ENCODE peak calls at places on chromosomes 2 and 18, in five cellular contexts. Z is spleen, W is transverse colon, I is HCT116, T is tibial nerve. Y is an unnamed sample. For H3K4me1 and H3K36me3, the result is how much of the 10 kb centered on the place peaks cover.

GRCh38 chr2:31523871-31524492 is 56.8 kb downstream of the SRD5A2 start:
- DNase-seq in Z (no peak), W (peak), I (peak), T (no peak), Y (no peak)

GRCh38 chr2:72027426-72028161 is 120.1 kb downstream of the CYP26B1 start:
- DNase-seq in Z (peak), W (no peak), I (no peak), T (no peak), Y (no peak)

GRCh38 chr2:207944334-207944733 is 81.0 kb downstream of the PLEKHM3 start:
- DNase-seq in Z (no peak), W (no peak), I (no peak), T (no peak), Y (no peak)

GRCh38 chr2:72035518-72036172 is 112.0 kb downstream of the CYP26B1 start:
- DNase-seq in Z (peak), W (no peak), I (no peak), T (no peak), Y (no peak)

GRCh38 chr2:180208841-180209240 is 201.7 kb upstream of the CWC22 start:
- DNase-seq in Z (no peak), W (no peak), I (no peak), T (no peak), Y (no peak)

GRCh38 chr18:5546660-5547059 is 2.9 kb upstream of the EPB41L3 start:
- DNase-seq in Z (no peak), W (no peak), I (no peak), T (no peak), Y (no peak)

GRCh38 chr2:158202151-158202778 is 100.6 kb downstream of the UPP2 start:
- DNase-seq in Z (no peak), W (no peak), I (no peak), T (no peak), Y (no peak)

GRCh38 chr2:136407952-136408318 is 290.0 kb upstream of the CXCR4 start:
- DNase-seq in Z (no peak), W (no peak), I (no peak), T (no peak), Y (no peak)

GRCh38 chr2:31828891-31829290 is 181.9 kb downstream of the MEMO1 start:
- DNase-seq in Z (no peak), W (no peak), I (no peak), T (no peak), Y (no peak)

GRCh38 chr2:33077841-33078240 is 131.1 kb downstream of the LTBP1 start:
- DNase-seq in Z (no peak), W (no peak), I (no peak), T (no peak), Y (no peak)

GRCh38 chr18:50410894-50411293 is 36.0 kb downstream of the SKA1 start:
- DNase-seq in Z (no peak), W (no peak), I (no peak), T (no peak), Y (no peak)

GRCh38 chr2:120013569-120014223 is 819 bp downstream of the EPB41L5 start:
- DNase-seq in Z (no peak), W (peak), I (peak), T (no peak), Y (no peak)

GRCh38 chr2:43075054-43075593 is 151.3 kb downstream of the ZFP36L2 start:
- DNase-seq in Z (peak), W (peak), I (no peak), T (peak), Y (no peak)

GRCh38 chr2:95031726-95032116 is 6.2 kb downstream of the MAL start:
- DNase-seq in Z (no peak), W (no peak), I (no peak), T (no peak), Y (no peak)

GRCh38 chr2:97741686-97742085 is 28.3 kb downstream of the ZAP70 start:
- DNase-seq in Z (no peak), W (no peak), I (no peak), T (no peak), Y (no peak)

GRCh38 chr2:196247979-196248286 is 76.6 kb upstream of the STK17B start:
- DNase-seq in Z (no peak), W (no peak), I (no peak), T (no peak), Y (no peak)

GRCh38 chr18:21383031-21383430 is 141.0 kb downstream of the GREB1L start:
- DNase-seq in Z (no peak), W (no peak), I (no peak), T (no peak), Y (no peak)

DNA sequence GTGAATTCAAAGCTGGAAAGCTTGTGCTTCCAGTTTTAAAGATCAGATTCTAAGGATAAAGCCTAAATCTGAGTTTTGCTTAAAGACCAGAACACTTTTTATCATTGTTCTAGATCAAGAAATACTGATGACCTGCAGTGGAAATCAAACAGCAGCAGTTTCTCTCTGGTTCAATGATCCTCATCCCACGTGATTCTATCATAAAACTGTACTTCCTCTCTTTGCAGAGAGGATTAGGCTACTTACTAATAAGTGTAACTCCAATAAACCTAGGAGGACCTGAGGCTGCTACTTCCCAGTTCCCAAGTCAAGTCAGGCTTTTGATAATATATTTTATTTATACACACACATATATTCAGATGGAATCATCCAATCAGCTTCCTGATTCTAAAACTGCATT is 81.9 kb downstream of the TCF4 start:
- DNase-seq in Z (no peak), W (no peak), I (no peak), T (no peak), Y (no peak)
- H3K4me1 ChIP-seq in Z (under half), W (under half), I (under half), T (under half), Y (under half)

DNA sequence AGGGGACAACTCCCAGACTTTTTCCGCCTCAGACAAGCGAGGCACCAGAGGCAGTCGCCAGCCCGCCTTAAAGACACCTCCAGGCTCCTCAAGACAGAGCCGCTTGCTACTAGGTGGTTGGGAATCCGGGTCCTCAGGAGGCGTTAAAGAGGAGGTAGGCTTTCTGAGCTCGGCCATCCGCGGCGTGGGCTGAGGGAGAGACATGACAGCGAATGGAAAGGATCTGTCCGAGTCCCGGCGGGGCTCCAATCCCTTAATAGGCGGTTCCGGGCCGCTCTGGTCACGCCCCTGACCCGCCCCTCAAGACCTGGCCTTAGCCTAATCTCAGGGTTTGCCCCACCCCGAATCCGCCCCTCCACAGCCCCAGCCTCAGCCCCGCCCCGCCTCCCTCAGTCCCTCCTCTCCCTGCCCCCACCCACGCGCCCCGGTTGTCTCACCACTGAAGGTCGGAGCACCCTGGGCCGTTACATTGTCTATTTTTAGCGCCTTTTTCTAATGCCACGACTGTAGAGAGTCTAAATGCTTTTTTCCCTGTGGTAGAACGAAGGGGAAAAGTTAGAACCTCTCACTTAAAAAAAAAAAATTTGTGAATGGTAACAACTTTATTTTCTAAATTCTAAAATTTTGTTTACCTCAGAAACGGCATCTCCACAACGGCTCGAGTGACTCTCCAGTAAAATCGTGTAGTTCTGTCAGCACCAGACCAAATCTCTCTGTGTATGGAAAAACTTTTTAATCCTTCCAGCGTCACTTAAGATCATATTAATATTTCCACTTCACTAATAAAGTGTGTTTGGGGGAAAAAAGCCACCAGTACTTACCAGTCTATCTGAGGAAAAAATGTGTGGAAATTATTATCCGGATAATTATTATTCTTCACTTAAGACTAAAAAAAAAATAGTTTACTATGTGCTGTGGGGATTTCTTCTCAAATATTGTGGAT is at the start of gene RAD51AP2:
- DNase-seq in Z (peak), W (peak), I (peak), T (peak), Y (no peak)
- TF ChIP-seq POLR2A in Z (no peak), W (no peak), I (no peak), T (no peak), Y (no peak)

GRCh38 chr2:68757081-68757480 is 22.5 kb downstream of the ARHGAP25 start:
- DNase-seq in Z (no peak), W (no peak), I (no peak), T (no peak), Y (no peak)
- H3K36me3 ChIP-seq in Z (under half), W (under half), I (under half), T (under half), Y (under half)

GRCh38 chr18:1710114-1710513 is 805.4 kb downstream of the ADCYAP1 start:
- DNase-seq in Z (no peak), W (no peak), I (no peak), T (no peak), Y (no peak)
- H3K4me1 ChIP-seq in Z (under half), W (under half), I (under half), T (under half), Y (under half)

DNA sequence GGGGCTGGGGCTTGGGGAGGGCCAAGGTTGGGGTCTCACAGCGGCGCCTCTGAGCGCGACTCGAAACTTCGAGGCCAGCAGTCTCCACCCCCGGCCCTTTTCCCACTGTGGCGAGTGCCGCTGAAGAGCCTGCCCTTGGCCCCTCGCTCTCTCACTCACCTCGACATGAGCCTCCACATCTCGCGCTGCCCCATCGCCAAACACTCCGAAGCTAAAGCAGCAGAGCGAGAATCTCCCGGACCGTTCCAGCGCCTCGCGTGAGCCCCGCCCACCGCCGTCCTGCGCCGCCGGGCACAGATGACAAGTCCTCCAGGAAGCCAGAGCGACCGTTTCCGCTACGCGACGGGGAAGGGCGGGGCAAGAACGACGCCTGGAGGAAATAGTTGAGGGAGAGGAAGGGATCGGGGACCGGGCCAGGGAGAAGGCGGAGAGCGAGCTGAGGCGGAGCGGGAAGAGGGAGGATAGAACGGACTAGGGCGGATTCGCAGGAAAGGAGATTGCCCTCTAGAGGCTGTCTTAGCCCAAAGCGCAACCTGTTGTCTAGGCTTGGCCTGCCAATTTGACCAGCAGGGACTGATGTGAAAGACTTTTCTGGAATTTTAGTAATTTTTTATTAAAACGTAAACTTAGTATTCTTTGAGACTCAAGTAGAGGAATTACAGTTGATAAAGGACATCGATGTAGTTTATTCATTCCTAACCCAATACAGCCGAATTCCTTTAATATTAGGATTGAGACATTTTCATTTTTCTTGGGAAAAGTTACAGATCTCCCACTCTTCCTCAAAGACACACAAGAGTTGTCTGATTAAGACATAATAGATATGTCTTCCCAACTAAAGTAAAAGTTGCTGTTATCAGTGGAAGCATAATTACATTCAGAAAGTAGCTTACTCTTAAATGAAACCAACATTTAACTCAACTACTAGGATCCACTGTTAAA is at the start of gene HIBCH:
- DNase-seq in Z (peak), W (peak), I (peak), T (peak), Y (peak)
- TF ChIP-seq POLR2A in Z (peak), W (peak), I (peak), T (peak), Y (peak)

GRCh38 chr2:86176583-86176982 is 18.7 kb downstream of the IMMT start:
- DNase-seq in Z (no peak), W (no peak), I (no peak), T (no peak), Y (no peak)
- H3K36me3 ChIP-seq in Z (under half), W (under half), I (under half), T (half or more), Y (half or more)

GRCh38 chr2:101309211-101309700 is 755 bp upstream of the RNF149 start:
- DNase-seq in Z (no peak), W (no peak), I (no peak), T (no peak), Y (no peak)
- H3K4me1 ChIP-seq in Z (half or more), W (under half), I (under half), T (under half), Y (under half)

GRCh38 chr18:62187543-62188378 is 706 bp downstream of the RELCH start:
- DNase-seq in Z (no peak), W (peak), I (no peak), T (peak), Y (no peak)

GRCh38 chr18:62182220-62182619 is 4.6 kb downstream of the PIGN start:
- DNase-seq in Z (no peak), W (no peak), I (no peak), T (no peak), Y (no peak)

GRCh38 chr18:62183578-62184195 is 3.2 kb downstream of the PIGN start:
- DNase-seq in Z (no peak), W (no peak), I (peak), T (no peak), Y (no peak)

GRCh38 chr18:62189208-62189607 is 2.2 kb downstream of the RELCH start:
- DNase-seq in Z (no peak), W (no peak), I (no peak), T (no peak), Y (no peak)

GRCh38 chr18:62186656-62187542 is at the start of the genes PIGN and RELCH:
- DNase-seq in Z (peak), W (peak), I (peak), T (peak), Y (peak)
- TF ChIP-seq POLR2A in Z (no peak), W (peak), I (peak), T (peak), Y (peak)

DNA sequence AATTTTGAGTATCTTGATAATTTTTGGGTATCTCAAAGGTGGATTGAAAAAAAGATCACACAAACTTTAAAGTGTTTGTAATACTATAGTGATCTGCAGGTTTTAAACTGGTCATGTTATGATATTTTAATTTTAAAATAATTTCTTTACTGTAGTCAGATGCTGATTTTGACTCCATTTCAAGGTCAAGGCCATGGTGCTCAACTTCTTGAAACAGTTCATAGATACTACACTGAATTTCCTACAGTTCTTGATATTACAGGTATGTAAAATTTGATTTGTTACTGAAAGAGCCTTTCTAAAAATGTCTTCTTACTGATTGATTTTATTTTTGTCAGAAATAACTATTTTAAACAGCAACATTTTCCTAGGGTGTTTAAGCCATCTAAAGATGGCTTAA is 33.1 kb upstream of the METAP1D start:
- DNase-seq in Z (no peak), W (no peak), I (no peak), T (no peak), Y (no peak)
- H3K36me3 ChIP-seq in Z (under half), W (under half), I (under half), T (half or more), Y (under half)

DNA sequence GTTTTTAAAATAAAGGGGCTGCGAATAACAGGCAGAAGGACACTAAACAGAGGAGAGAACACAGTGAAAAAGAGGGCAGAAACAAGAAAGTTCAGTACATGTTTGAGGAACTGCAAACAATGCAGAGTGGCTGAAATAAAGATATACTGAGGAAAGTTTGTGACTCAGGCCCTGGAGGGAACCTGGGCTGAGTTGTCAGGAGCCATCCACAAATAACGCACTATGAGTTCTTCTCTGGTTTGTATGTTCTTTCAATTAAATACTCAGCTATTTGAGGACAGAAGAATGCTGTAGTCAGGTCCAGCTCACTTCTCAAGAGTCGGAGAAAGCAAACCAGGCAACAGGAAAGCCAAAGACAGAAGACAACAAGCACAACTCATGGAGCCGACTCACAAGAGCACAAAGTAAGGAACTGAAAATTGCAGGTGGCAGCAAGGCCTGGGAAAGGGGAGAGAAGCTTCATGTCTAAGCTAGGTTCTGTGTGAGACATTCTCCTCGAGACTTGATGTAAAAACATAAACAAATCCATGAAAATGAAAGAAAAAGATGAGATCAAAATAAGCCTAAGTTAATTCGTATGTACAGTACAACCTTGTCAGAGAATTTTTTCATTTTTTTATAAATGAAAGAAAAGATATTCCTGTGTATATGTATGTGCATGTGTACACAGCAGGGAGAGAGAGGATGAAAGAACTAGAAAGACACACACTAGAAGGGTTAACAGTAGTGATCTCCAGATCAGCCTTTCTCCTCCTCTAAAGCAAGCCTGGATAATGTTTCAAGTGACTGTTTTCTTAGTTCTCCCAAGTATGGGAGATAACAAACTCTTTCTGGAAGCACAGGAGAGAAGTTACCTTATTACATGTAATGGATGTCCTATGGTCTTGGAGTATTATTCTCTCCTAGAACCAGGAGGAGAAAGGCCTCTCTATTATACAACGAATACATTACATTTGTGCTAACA is 41.5 kb downstream of the CHN1 start:
- DNase-seq in Z (no peak), W (no peak), I (no peak), T (no peak), Y (no peak)
- H3K4me1 ChIP-seq in Z (under half), W (under half), I (under half), T (under half), Y (under half)